ENCODE peak calls at places on chromosomes 3 and 15, in nine cellular contexts. One of them, this sample, is unnamed.

GRCh38 chr15:72047020-72047419 is 70.9 kb downstream of the MYO9A start:
- DNase-seq in KBM-7: no peak
- DNase-seq in MM.1S: no peak
- DNase-seq in activated CD8-positive, alpha-beta memory T cell treated with anti-CD3 and anti-CD28 coated beads for 4 hours: no peak
- DNase-seq in BJ: no peak
- DNase-seq in stimulated activated CD8-positive, alpha-beta memory T cell treated with anti-CD3 and anti-CD28 coated beads, Interleukin-12 subunit alpha, Interleukin-12 subunit beta, amount 100 ng/mL, for 1 hour: no peak
- DNase-seq in H54: no peak
- DNase-seq in activated T-cell treated with anti-CD3 and anti-CD28 coated beads, Interleukin-2, amount 50 U/mL, for 1 hour: no peak
- DNase-seq in small intestine: no peak
- DNase-seq in this sample: no peak

GRCh38 chr3:180085122-180085710 is 48.5 kb upstream of the PEX5L start:
- DNase-seq in BJ: no peak
- DNase-seq in activated T-cell treated with anti-CD3 and anti-CD28 coated beads, Interleukin-2, amount 50 U/mL, for 1 hour: no peak
- DNase-seq in stimulated activated CD8-positive, alpha-beta memory T cell treated with anti-CD3 and anti-CD28 coated beads, Interleukin-12 subunit alpha, Interleukin-12 subunit beta, amount 100 ng/mL, for 1 hour: no peak
- DNase-seq in MM.1S: peak
- DNase-seq in H54: no peak
- DNase-seq in activated CD8-positive, alpha-beta memory T cell treated with anti-CD3 and anti-CD28 coated beads for 4 hours: no peak
- DNase-seq in KBM-7: peak
- DNase-seq in small intestine: no peak
- DNase-seq in this sample: no peak

GRCh38 chr3:158920375-158920774 is 118.5 kb downstream of the MFSD1 start:
- DNase-seq in small intestine: no peak
- DNase-seq in activated CD8-positive, alpha-beta memory T cell treated with anti-CD3 and anti-CD28 coated beads for 4 hours: no peak
- DNase-seq in BJ: no peak
- DNase-seq in KBM-7: no peak
- DNase-seq in H54: peak
- DNase-seq in MM.1S: no peak
- DNase-seq in activated T-cell treated with anti-CD3 and anti-CD28 coated beads, Interleukin-2, amount 50 U/mL, for 1 hour: no peak
- DNase-seq in stimulated activated CD8-positive, alpha-beta memory T cell treated with anti-CD3 and anti-CD28 coated beads, Interleukin-12 subunit alpha, Interleukin-12 subunit beta, amount 100 ng/mL, for 1 hour: no peak
- DNase-seq in this sample: no peak

GRCh38 chr3:168341192-168341816 is 245.6 kb upstream of the GOLIM4 start:
- DNase-seq in small intestine: no peak
- DNase-seq in KBM-7: no peak
- DNase-seq in activated CD8-positive, alpha-beta memory T cell treated with anti-CD3 and anti-CD28 coated beads for 4 hours: no peak
- DNase-seq in MM.1S: no peak
- DNase-seq in activated T-cell treated with anti-CD3 and anti-CD28 coated beads, Interleukin-2, amount 50 U/mL, for 1 hour: no peak
- DNase-seq in stimulated activated CD8-positive, alpha-beta memory T cell treated with anti-CD3 and anti-CD28 coated beads, Interleukin-12 subunit alpha, Interleukin-12 subunit beta, amount 100 ng/mL, for 1 hour: no peak
- DNase-seq in H54: no peak
- DNase-seq in BJ: peak
- DNase-seq in this sample: peak

GRCh38 chr3:170802164-170803151 is 67.5 kb downstream of the RPL22L1 start:
- DNase-seq in small intestine: no peak
- DNase-seq in KBM-7: no peak
- DNase-seq in H54: peak
- DNase-seq in activated CD8-positive, alpha-beta memory T cell treated with anti-CD3 and anti-CD28 coated beads for 4 hours: no peak
- DNase-seq in BJ: peak
- DNase-seq in MM.1S: no peak
- DNase-seq in activated T-cell treated with anti-CD3 and anti-CD28 coated beads, Interleukin-2, amount 50 U/mL, for 1 hour: no peak
- DNase-seq in stimulated activated CD8-positive, alpha-beta memory T cell treated with anti-CD3 and anti-CD28 coated beads, Interleukin-12 subunit alpha, Interleukin-12 subunit beta, amount 100 ng/mL, for 1 hour: no peak
- DNase-seq in this sample: peak

GRCh38 chr3:184864012-184864411 is 52.0 kb downstream of the VPS8 start:
- DNase-seq in stimulated activated CD8-positive, alpha-beta memory T cell treated with anti-CD3 and anti-CD28 coated beads, Interleukin-12 subunit alpha, Interleukin-12 subunit beta, amount 100 ng/mL, for 1 hour: no peak
- DNase-seq in activated T-cell treated with anti-CD3 and anti-CD28 coated beads, Interleukin-2, amount 50 U/mL, for 1 hour: no peak
- DNase-seq in small intestine: no peak
- DNase-seq in activated CD8-positive, alpha-beta memory T cell treated with anti-CD3 and anti-CD28 coated beads for 4 hours: no peak
- DNase-seq in BJ: no peak
- DNase-seq in KBM-7: no peak
- DNase-seq in H54: no peak
- DNase-seq in MM.1S: no peak
- DNase-seq in this sample: no peak

GRCh38 chr3:189001559-189001958 is 170.2 kb upstream of the TPRG1 start:
- DNase-seq in H54: peak
- DNase-seq in stimulated activated CD8-positive, alpha-beta memory T cell treated with anti-CD3 and anti-CD28 coated beads, Interleukin-12 subunit alpha, Interleukin-12 subunit beta, amount 100 ng/mL, for 1 hour: no peak
- DNase-seq in activated T-cell treated with anti-CD3 and anti-CD28 coated beads, Interleukin-2, amount 50 U/mL, for 1 hour: no peak
- DNase-seq in MM.1S: no peak
- DNase-seq in BJ: peak
- DNase-seq in KBM-7: no peak
- DNase-seq in small intestine: no peak
- DNase-seq in activated CD8-positive, alpha-beta memory T cell treated with anti-CD3 and anti-CD28 coated beads for 4 hours: no peak
- DNase-seq in this sample: peak

GRCh38 chr3:6860911-6861330 is at the start of gene GRM7:
- DNase-seq in H54: no peak
- DNase-seq in KBM-7: no peak
- DNase-seq in activated CD8-positive, alpha-beta memory T cell treated with anti-CD3 and anti-CD28 coated beads for 4 hours: no peak
- DNase-seq in stimulated activated CD8-positive, alpha-beta memory T cell treated with anti-CD3 and anti-CD28 coated beads, Interleukin-12 subunit alpha, Interleukin-12 subunit beta, amount 100 ng/mL, for 1 hour: no peak
- DNase-seq in BJ: no peak
- DNase-seq in MM.1S: no peak
- DNase-seq in small intestine: no peak
- DNase-seq in activated T-cell treated with anti-CD3 and anti-CD28 coated beads, Interleukin-2, amount 50 U/mL, for 1 hour: no peak
- DNase-seq in this sample: no peak

GRCh38 chr3:41328916-41329315 is 129.6 kb downstream of the CTNNB1 start:
- DNase-seq in BJ: no peak
- DNase-seq in stimulated activated CD8-positive, alpha-beta memory T cell treated with anti-CD3 and anti-CD28 coated beads, Interleukin-12 subunit alpha, Interleukin-12 subunit beta, amount 100 ng/mL, for 1 hour: no peak
- DNase-seq in small intestine: no peak
- DNase-seq in H54: no peak
- DNase-seq in KBM-7: no peak
- DNase-seq in activated CD8-positive, alpha-beta memory T cell treated with anti-CD3 and anti-CD28 coated beads for 4 hours: no peak
- DNase-seq in activated T-cell treated with anti-CD3 and anti-CD28 coated beads, Interleukin-2, amount 50 U/mL, for 1 hour: no peak
- DNase-seq in MM.1S: no peak
- DNase-seq in this sample: peak

GRCh38 chr3:112640864-112641751 is at the start of gene CCDC80:
- DNase-seq in activated T-cell treated with anti-CD3 and anti-CD28 coated beads, Interleukin-2, amount 50 U/mL, for 1 hour: no peak
- DNase-seq in H54: peak
- DNase-seq in MM.1S: no peak
- DNase-seq in KBM-7: no peak
- DNase-seq in BJ: peak
- DNase-seq in small intestine: no peak
- DNase-seq in activated CD8-positive, alpha-beta memory T cell treated with anti-CD3 and anti-CD28 coated beads for 4 hours: no peak
- DNase-seq in stimulated activated CD8-positive, alpha-beta memory T cell treated with anti-CD3 and anti-CD28 coated beads, Interleukin-12 subunit alpha, Interleukin-12 subunit beta, amount 100 ng/mL, for 1 hour: no peak
- DNase-seq in this sample: peak

GRCh38 chr3:58325525-58325992 is 7.1 kb upstream of the PXK start:
- DNase-seq in activated T-cell treated with anti-CD3 and anti-CD28 coated beads, Interleukin-2, amount 50 U/mL, for 1 hour: no peak
- DNase-seq in small intestine: peak
- DNase-seq in H54: no peak
- DNase-seq in MM.1S: peak
- DNase-seq in stimulated activated CD8-positive, alpha-beta memory T cell treated with anti-CD3 and anti-CD28 coated beads, Interleukin-12 subunit alpha, Interleukin-12 subunit beta, amount 100 ng/mL, for 1 hour: no peak
- DNase-seq in KBM-7: no peak
- DNase-seq in BJ: no peak
- DNase-seq in activated CD8-positive, alpha-beta memory T cell treated with anti-CD3 and anti-CD28 coated beads for 4 hours: no peak
- DNase-seq in this sample: no peak

GRCh38 chr3:127461286-127461685 is 129.2 kb downstream of the TPRA1 start:
- DNase-seq in MM.1S: no peak
- DNase-seq in stimulated activated CD8-positive, alpha-beta memory T cell treated with anti-CD3 and anti-CD28 coated beads, Interleukin-12 subunit alpha, Interleukin-12 subunit beta, amount 100 ng/mL, for 1 hour: no peak
- DNase-seq in KBM-7: no peak
- DNase-seq in small intestine: no peak
- DNase-seq in activated T-cell treated with anti-CD3 and anti-CD28 coated beads, Interleukin-2, amount 50 U/mL, for 1 hour: no peak
- DNase-seq in BJ: no peak
- DNase-seq in H54: no peak
- DNase-seq in activated CD8-positive, alpha-beta memory T cell treated with anti-CD3 and anti-CD28 coated beads for 4 hours: no peak
- DNase-seq in this sample: no peak

GRCh38 chr3:9078561-9079240 is 115.4 kb upstream of the RAD18 start:
- DNase-seq in stimulated activated CD8-positive, alpha-beta memory T cell treated with anti-CD3 and anti-CD28 coated beads, Interleukin-12 subunit alpha, Interleukin-12 subunit beta, amount 100 ng/mL, for 1 hour: no peak
- DNase-seq in activated T-cell treated with anti-CD3 and anti-CD28 coated beads, Interleukin-2, amount 50 U/mL, for 1 hour: no peak
- DNase-seq in BJ: no peak
- DNase-seq in small intestine: no peak
- DNase-seq in MM.1S: no peak
- DNase-seq in activated CD8-positive, alpha-beta memory T cell treated with anti-CD3 and anti-CD28 coated beads for 4 hours: no peak
- DNase-seq in KBM-7: no peak
- DNase-seq in H54: no peak
- DNase-seq in this sample: no peak

GRCh38 chr15:92611995-92612745 is 43.4 kb downstream of the FAM174B start:
- DNase-seq in MM.1S: no peak
- DNase-seq in activated CD8-positive, alpha-beta memory T cell treated with anti-CD3 and anti-CD28 coated beads for 4 hours: no peak
- DNase-seq in activated T-cell treated with anti-CD3 and anti-CD28 coated beads, Interleukin-2, amount 50 U/mL, for 1 hour: no peak
- DNase-seq in H54: no peak
- DNase-seq in BJ: no peak
- DNase-seq in KBM-7: no peak
- DNase-seq in stimulated activated CD8-positive, alpha-beta memory T cell treated with anti-CD3 and anti-CD28 coated beads, Interleukin-12 subunit alpha, Interleukin-12 subunit beta, amount 100 ng/mL, for 1 hour: no peak
- DNase-seq in small intestine: no peak
- DNase-seq in this sample: no peak

GRCh38 chr15:73996939-73997338 is 2.4 kb downstream of the PML start:
- DNase-seq in small intestine: peak
- DNase-seq in BJ: no peak
- DNase-seq in activated T-cell treated with anti-CD3 and anti-CD28 coated beads, Interleukin-2, amount 50 U/mL, for 1 hour: no peak
- DNase-seq in MM.1S: peak
- DNase-seq in stimulated activated CD8-positive, alpha-beta memory T cell treated with anti-CD3 and anti-CD28 coated beads, Interleukin-12 subunit alpha, Interleukin-12 subunit beta, amount 100 ng/mL, for 1 hour: no peak
- DNase-seq in activated CD8-positive, alpha-beta memory T cell treated with anti-CD3 and anti-CD28 coated beads for 4 hours: no peak
- DNase-seq in KBM-7: peak
- DNase-seq in H54: no peak
- DNase-seq in this sample: no peak

GRCh38 chr15:42060477-42060763 is 33.9 kb downstream of the PLA2G4D start:
- DNase-seq in BJ: no peak
- DNase-seq in KBM-7: no peak
- DNase-seq in H54: no peak
- DNase-seq in stimulated activated CD8-positive, alpha-beta memory T cell treated with anti-CD3 and anti-CD28 coated beads, Interleukin-12 subunit alpha, Interleukin-12 subunit beta, amount 100 ng/mL, for 1 hour: no peak
- DNase-seq in activated T-cell treated with anti-CD3 and anti-CD28 coated beads, Interleukin-2, amount 50 U/mL, for 1 hour: no peak
- DNase-seq in MM.1S: no peak
- DNase-seq in small intestine: no peak
- DNase-seq in activated CD8-positive, alpha-beta memory T cell treated with anti-CD3 and anti-CD28 coated beads for 4 hours: no peak
- DNase-seq in this sample: no peak

GRCh38 chr15:68770206-68770605 is 50.5 kb downstream of the ANP32A start:
- DNase-seq in activated CD8-positive, alpha-beta memory T cell treated with anti-CD3 and anti-CD28 coated beads for 4 hours: no peak
- DNase-seq in KBM-7: no peak
- DNase-seq in H54: no peak
- DNase-seq in activated T-cell treated with anti-CD3 and anti-CD28 coated beads, Interleukin-2, amount 50 U/mL, for 1 hour: no peak
- DNase-seq in small intestine: no peak
- DNase-seq in MM.1S: no peak
- DNase-seq in BJ: no peak
- DNase-seq in stimulated activated CD8-positive, alpha-beta memory T cell treated with anti-CD3 and anti-CD28 coated beads, Interleukin-12 subunit alpha, Interleukin-12 subunit beta, amount 100 ng/mL, for 1 hour: no peak
- DNase-seq in this sample: no peak

GRCh38 chr3:108100906-108101305 is 10.1 kb upstream of the CD47 start:
- DNase-seq in MM.1S: peak
- DNase-seq in activated T-cell treated with anti-CD3 and anti-CD28 coated beads, Interleukin-2, amount 50 U/mL, for 1 hour: no peak
- DNase-seq in activated CD8-positive, alpha-beta memory T cell treated with anti-CD3 and anti-CD28 coated beads for 4 hours: no peak
- DNase-seq in stimulated activated CD8-positive, alpha-beta memory T cell treated with anti-CD3 and anti-CD28 coated beads, Interleukin-12 subunit alpha, Interleukin-12 subunit beta, amount 100 ng/mL, for 1 hour: no peak
- DNase-seq in H54: no peak
- DNase-seq in KBM-7: no peak
- DNase-seq in BJ: no peak
- DNase-seq in small intestine: no peak
- DNase-seq in this sample: no peak

GRCh38 chr3:141093971-141094401 is 42.8 kb downstream of the SPSB4 start:
- DNase-seq in small intestine: no peak
- DNase-seq in stimulated activated CD8-positive, alpha-beta memory T cell treated with anti-CD3 and anti-CD28 coated beads, Interleukin-12 subunit alpha, Interleukin-12 subunit beta, amount 100 ng/mL, for 1 hour: no peak
- DNase-seq in KBM-7: no peak
- DNase-seq in activated CD8-positive, alpha-beta memory T cell treated with anti-CD3 and anti-CD28 coated beads for 4 hours: no peak
- DNase-seq in BJ: no peak
- DNase-seq in H54: no peak
- DNase-seq in MM.1S: no peak
- DNase-seq in activated T-cell treated with anti-CD3 and anti-CD28 coated beads, Interleukin-2, amount 50 U/mL, for 1 hour: no peak
- DNase-seq in this sample: no peak

GRCh38 chr3:188584162-188584529 is 430.2 kb downstream of the LPP start:
- DNase-seq in MM.1S: no peak
- DNase-seq in stimulated activated CD8-positive, alpha-beta memory T cell treated with anti-CD3 and anti-CD28 coated beads, Interleukin-12 subunit alpha, Interleukin-12 subunit beta, amount 100 ng/mL, for 1 hour: no peak
- DNase-seq in BJ: no peak
- DNase-seq in H54: peak
- DNase-seq in activated T-cell treated with anti-CD3 and anti-CD28 coated beads, Interleukin-2, amount 50 U/mL, for 1 hour: no peak
- DNase-seq in activated CD8-positive, alpha-beta memory T cell treated with anti-CD3 and anti-CD28 coated beads for 4 hours: no peak
- DNase-seq in small intestine: no peak
- DNase-seq in KBM-7: peak
- DNase-seq in this sample: no peak

GRCh38 chr3:72763751-72764440 is 84.3 kb downstream of the SHQ1 start:
- DNase-seq in H54: no peak
- DNase-seq in stimulated activated CD8-positive, alpha-beta memory T cell treated with anti-CD3 and anti-CD28 coated beads, Interleukin-12 subunit alpha, Interleukin-12 subunit beta, amount 100 ng/mL, for 1 hour: no peak
- DNase-seq in activated CD8-positive, alpha-beta memory T cell treated with anti-CD3 and anti-CD28 coated beads for 4 hours: no peak
- DNase-seq in MM.1S: no peak
- DNase-seq in KBM-7: no peak
- DNase-seq in BJ: no peak
- DNase-seq in activated T-cell treated with anti-CD3 and anti-CD28 coated beads, Interleukin-2, amount 50 U/mL, for 1 hour: no peak
- DNase-seq in small intestine: no peak
- DNase-seq in this sample: no peak

GRCh38 chr15:25243800-25244097 is 195.1 kb downstream of the UBE3A start:
- DNase-seq in KBM-7: no peak
- DNase-seq in MM.1S: no peak
- DNase-seq in stimulated activated CD8-positive, alpha-beta memory T cell treated with anti-CD3 and anti-CD28 coated beads, Interleukin-12 subunit alpha, Interleukin-12 subunit beta, amount 100 ng/mL, for 1 hour: no peak
- DNase-seq in H54: no peak
- DNase-seq in activated CD8-positive, alpha-beta memory T cell treated with anti-CD3 and anti-CD28 coated beads for 4 hours: no peak
- DNase-seq in small intestine: no peak
- DNase-seq in activated T-cell treated with anti-CD3 and anti-CD28 coated beads, Interleukin-2, amount 50 U/mL, for 1 hour: no peak
- DNase-seq in BJ: no peak
- DNase-seq in this sample: no peak

This sample was measured in non-pigmented ciliary epithelial cell.